ENCODE peak calls at places on chromosomes 16 and 17, in ten cellular contexts. E is Calu3, F is Karpas-422, X is progenitor cell of endocrine pancreas, P is occipital lobe, V is NCI-H345, S is right cardiac atrium, K is testis, L is heart right ventricle, H is Kasumi-1. N is an unnamed sample.

GRCh38 chr17:63834431-63835166 is 7.1 kb upstream of the FTSJ3 start:
- DNase-seq in F (peak; percentile 91), L (no peak), P (no peak), X (no peak), K (peak; percentile 80), E (peak; percentile 71), H (peak; percentile 96), V (no peak), S (peak; percentile 74), N (peak; percentile 87)

GRCh38 chr17:42982266-42982665 is 1.9 kb downstream of the RUNDC1 start:
- DNase-seq in P (no peak), E (no peak), S (no peak), H (no peak), L (no peak), F (no peak), K (no peak), X (no peak), V (no peak), N (no peak)

GRCh38 chr17:76547183-76547641 is 7.4 kb downstream of the PRCD start:
- DNase-seq in F (peak; percentile 91), H (peak; percentile 96), E (peak; percentile 72), K (peak; percentile 70), V (peak; percentile 39), X (peak; percentile 48), L (peak; percentile 81), P (no peak), S (peak; percentile 79), N (peak; percentile 91)

GRCh38 chr17:37124074-37124824 is 175.5 kb downstream of the AATF start:
- DNase-seq in X (no peak), H (peak; percentile 74), P (no peak), K (no peak), L (no peak), F (no peak), V (no peak), E (no peak), S (no peak), N (no peak)

GRCh38 chr16:74730049-74730683 is 29.5 kb upstream of the MLKL start:
- DNase-seq in X (no peak), E (peak; percentile 78), S (no peak), P (no peak), H (peak; percentile 18), F (no peak), V (no peak), K (no peak), L (no peak), N (no peak)

GRCh38 chr17:17924131-17924856 is 47.9 kb downstream of the TOM1L2 start:
- DNase-seq in P (no peak), S (no peak), L (no peak), X (no peak), H (no peak), E (no peak), K (no peak), V (no peak), F (no peak), N (no peak)

GRCh38 chr17:10116267-10116666 is 82.1 kb downstream of the GAS7 start:
- DNase-seq in P (no peak), K (no peak), V (no peak), F (peak; percentile 59), H (no peak), E (no peak), L (no peak), S (no peak), X (no peak), N (no peak)

GRCh38 chr17:6684460-6684783 is 28.7 kb downstream of the SLC13A5 start:
- DNase-seq in S (no peak), E (no peak), V (no peak), H (no peak), F (no peak), P (no peak), X (no peak), K (no peak), L (no peak), N (no peak)

GRCh38 chr17:76088041-76088867 is 9.3 kb downstream of the ZACN start:
- DNase-seq in V (peak; percentile 11), P (no peak), H (no peak), L (no peak), X (no peak), E (no peak), K (no peak), F (no peak), S (no peak), N (peak; percentile 35)

GRCh38 chr17:43791589-43791988 is 11.4 kb downstream of the CFAP97D1 start:
- DNase-seq in P (no peak), L (no peak), F (peak; percentile 66), V (peak; percentile 46), H (no peak), K (peak; percentile 67), X (no peak), E (peak; percentile 40), S (no peak), N (peak; percentile 63)

GRCh38 chr16:23903001-23903414 is 67.2 kb downstream of the PRKCB start:
- DNase-seq in P (peak; percentile 28), F (no peak), L (no peak), K (no peak), E (no peak), V (no peak), H (peak; percentile 31), X (no peak), S (no peak), N (no peak)

GRCh38 chr17:55264273-55264639 is 504 bp upstream of the HLF start:
- DNase-seq in F (no peak), V (no peak), E (no peak), L (no peak), P (no peak), S (no peak), K (no peak), X (no peak), H (no peak), N (no peak)

GRCh38 chr16:23423496-23424049 is 29.4 kb downstream of the COG7 start:
- DNase-seq in S (peak; percentile 69), E (peak; percentile 60), X (no peak), K (peak; percentile 85), P (peak; percentile 15), H (no peak), L (peak; percentile 85), V (peak; percentile 2), F (no peak), N (no peak)

GRCh38 chr17:73307130-73307529 is 4.7 kb downstream of the CDC42EP4 start:
- DNase-seq in E (peak; percentile 61), L (no peak), P (no peak), H (no peak), V (peak; percentile 31), F (no peak), K (peak; percentile 71), S (peak; percentile 76), X (no peak), N (no peak)

GRCh38 chr17:14508156-14508555 is 207.3 kb downstream of the HS3ST3B1 start:
- DNase-seq in F (no peak), L (no peak), H (no peak), V (no peak), K (no peak), X (no peak), E (no peak), S (no peak), P (no peak), N (no peak)

GRCh38 chr17:59381716-59382570 is 50.5 kb downstream of the YPEL2 start:
- DNase-seq in P (peak; percentile 78), H (no peak), L (peak; percentile 86), K (no peak), S (peak; percentile 78), E (no peak), F (no peak), V (peak; percentile 28), X (no peak), N (no peak)

GRCh38 chr17:45873728-45874127 is 20.6 kb upstream of the MAPT start:
- DNase-seq in F (no peak), V (no peak), K (no peak), S (no peak), L (no peak), E (no peak), H (peak; percentile 55), P (no peak), X (no peak), N (no peak)

GRCh38 chr16:81646561-81646960 is 132.5 kb upstream of the PLCG2 start:
- DNase-seq in E (no peak), X (no peak), H (no peak), P (no peak), S (no peak), L (no peak), K (no peak), V (no peak), F (no peak), N (no peak)

GRCh38 chr17:66301864-66302741 is at the start of gene PRKCA:
- DNase-seq in P (peak; percentile 50), H (peak; percentile 76), V (peak; percentile 79), E (peak; percentile 85), F (peak; percentile 85), S (peak; percentile 91), X (peak; percentile 53), K (peak; percentile 73), L (peak; percentile 59), N (peak; percentile 81)

GRCh38 chr16:23434380-23434779 is 18.6 kb downstream of the COG7 start:
- DNase-seq in L (peak; percentile 31), K (no peak), P (no peak), V (peak; percentile 62), S (no peak), E (peak; percentile 54), H (peak; percentile 48), F (peak; percentile 87), X (no peak), N (peak; percentile 78)

GRCh38 chr16:84878770-84879169 is 59.0 kb downstream of the CRISPLD2 start:
- DNase-seq in V (no peak), F (no peak), P (no peak), H (no peak), L (no peak), S (no peak), K (no peak), X (no peak), E (no peak), N (no peak)

GRCh38 chr16:57143125-57143965 is 42.5 kb downstream of the PSME3IP1 start:
- DNase-seq in X (no peak), P (peak; percentile 79), F (no peak), K (no peak), E (no peak), H (no peak), V (no peak), L (no peak), S (no peak), N (no peak)

GRCh38 chr16:88017006-88017405 is 65.8 kb downstream of the BANP start:
- DNase-seq in K (no peak), L (no peak), E (no peak), X (no peak), V (no peak), S (no peak), P (no peak), F (no peak), H (no peak), N (no peak)

GRCh38 chr16:66695935-66696668 is 441 bp downstream of the CMTM4 start:
- DNase-seq in V (peak; percentile 39), X (peak; percentile 46), E (peak; percentile 64), L (peak; percentile 13), S (peak; percentile 68), K (peak; percentile 30), H (no peak), F (no peak), P (no peak), N (no peak)

GRCh38 chr16:5200123-5200522 is 102.5 kb upstream of the EEF2KMT start:
- DNase-seq in F (no peak), K (no peak), H (no peak), E (no peak), S (no peak), X (no peak), L (no peak), V (no peak), P (no peak), N (no peak)

GRCh38 chr16:53090591-53091507 is 36.1 kb downstream of the CHD9 start:
- DNase-seq in P (peak; percentile 90), E (no peak), X (no peak), L (peak; percentile 96), S (peak; percentile 97), K (peak; percentile 87), H (peak; percentile 9), F (no peak), V (no peak), N (peak; percentile 63)